ENCODE peak calls at places on chromosomes 5 and 9, in nine cellular contexts. D, P, K, B, E, W, U, J and N are unnamed samples.
A peak's percentile ranks its signal among the peaks of the same experiment; 100 is the strongest.

GRCh38 chr9:102518324-102518723 is 476.8 kb upstream of the CYLC2 start:
- DNase-seq in D (no peak), P (no peak), K (no peak), B (no peak), E (no peak), W (no peak), U (no peak), J (no peak), N (no peak)

GRCh38 chr9:138052322-138052615 is 174.7 kb downstream of the CACNA1B start:
- DNase-seq in D (peak; percentile 3), P (no peak), K (no peak), B (peak; percentile 1), E (no peak), W (peak; percentile 17), U (no peak), J (no peak), N (no peak)

GRCh38 chr9:137757613-137758029 is 120.0 kb upstream of the CACNA1B start:
- DNase-seq in D (no peak), P (peak; percentile 86), K (no peak), B (no peak), E (no peak), W (no peak), U (peak; percentile 26), J (peak; percentile 86), N (peak; percentile 40)

GRCh38 chr5:95284512-95285405 is at the start of gene MCTP1:
- DNase-seq in D (peak; percentile 60), P (peak; percentile 25), K (peak; percentile 15), B (peak; percentile 77), E (peak; percentile 12), W (peak; percentile 23), U (peak; percentile 21), J (no peak), N (peak; percentile 6)

GRCh38 chr5:61486476-61486875 is 154.4 kb downstream of the ZSWIM6 start:
- DNase-seq in D (no peak), P (peak; percentile 50), K (no peak), B (no peak), E (no peak), W (no peak), U (no peak), J (no peak), N (no peak)

GRCh38 chr5:73321757-73322452 is 126.7 kb downstream of the FOXD1 start:
- DNase-seq in D (no peak), P (peak; percentile 100), K (no peak), B (no peak), E (no peak), W (no peak), U (no peak), J (peak; percentile 97), N (peak; percentile 87)

GRCh38 chr9:70791936-70792335 is 329.5 kb downstream of the TRPM3 start:
- DNase-seq in D (no peak), P (no peak), K (no peak), B (peak; percentile 75), E (no peak), W (no peak), U (no peak), J (no peak), N (no peak)

GRCh38 chr5:140556438-140556837 is 835 bp downstream of the SRA1 start:
- DNase-seq in D (peak; percentile 33), P (peak; percentile 62), K (no peak), B (no peak), E (no peak), W (no peak), U (no peak), J (peak; percentile 46), N (peak; percentile 51)

GRCh38 chr5:142783601-142784291 is 13.6 kb downstream of the ARHGAP26 start:
- DNase-seq in D (peak; percentile 76), P (peak; percentile 4), K (peak; percentile 32), B (peak; percentile 43), E (peak; percentile 37), W (no peak), U (no peak), J (no peak), N (peak; percentile 14)

GRCh38 chr5:178357127-178357526 is 124.5 kb upstream of the PHYKPL start:
- DNase-seq in D (peak; percentile 66), P (no peak), K (no peak), B (peak; percentile 86), E (no peak), W (no peak), U (no peak), J (no peak), N (no peak)

GRCh38 chr9:111926421-111926875 is 29.8 kb downstream of the UGCG start:
- DNase-seq in D (no peak), P (peak; percentile 64), K (peak; percentile 31), B (no peak), E (no peak), W (peak; percentile 70), U (no peak), J (peak; percentile 70), N (peak; percentile 74)

GRCh38 chr5:102554092-102554491 is 55.3 kb upstream of the SLCO6A1 start:
- DNase-seq in D (no peak), P (peak; percentile 37), K (no peak), B (peak; percentile 30), E (no peak), W (no peak), U (no peak), J (no peak), N (no peak)

GRCh38 chr9:3855601-3856328 is 330.0 kb upstream of the RFX3 start:
- DNase-seq in D (no peak), P (peak; percentile 29), K (no peak), B (no peak), E (no peak), W (no peak), U (no peak), J (no peak), N (no peak)

GRCh38 chr5:178143901-178144300 is 9.8 kb downstream of the NHP2 start:
- DNase-seq in D (no peak), P (no peak), K (peak; percentile 57), B (no peak), E (peak; percentile 86), W (no peak), U (no peak), J (peak; percentile 59), N (no peak)

GRCh38 chr9:68416891-68417570 is 60.6 kb downstream of the PGM5 start:
- DNase-seq in D (no peak), P (no peak), K (no peak), B (peak; percentile 58), E (no peak), W (no peak), U (peak; percentile 14), J (no peak), N (no peak)

GRCh38 chr5:40736103-40736875 is 19.5 kb downstream of the TTC33 start:
- DNase-seq in D (peak; percentile 32), P (peak; percentile 53), K (no peak), B (peak; percentile 37), E (no peak), W (no peak), U (peak; percentile 63), J (peak; percentile 74), N (peak; percentile 83)

GRCh38 chr9:114538241-114538640 is 33.0 kb upstream of the WHRN start:
- DNase-seq in D (no peak), P (no peak), K (no peak), B (peak; percentile 45), E (no peak), W (peak; percentile 43), U (peak; percentile 70), J (no peak), N (no peak)
- TF ChIP-seq CTCF in D (peak; percentile 17), P (no peak), K (no peak), B (no peak), E (no peak), W (peak; percentile 11), U (peak; percentile 27), J (no peak), N (no peak)

GRCh38 chr5:59591162-59591561 is 302.4 kb downstream of the PDE4D start:
- DNase-seq in D (no peak), P (no peak), K (no peak), B (no peak), E (no peak), W (no peak), U (no peak), J (no peak), N (no peak)

GRCh38 chr5:59584858-59585846 is 308.4 kb downstream of the PDE4D start:
- DNase-seq in D (no peak), P (no peak), K (peak; percentile 60), B (no peak), E (no peak), W (peak; percentile 34), U (no peak), J (no peak), N (no peak)

GRCh38 chr5:59588922-59589321 is 304.6 kb downstream of the PDE4D start:
- DNase-seq in D (no peak), P (peak; percentile 83), K (no peak), B (no peak), E (no peak), W (no peak), U (peak; percentile 59), J (no peak), N (peak; percentile 46)

GRCh38 chr5:59586811-59587340 is 306.6 kb downstream of the PDE4D start:
- DNase-seq in D (no peak), P (peak; percentile 27), K (no peak), B (no peak), E (no peak), W (no peak), U (no peak), J (no peak), N (no peak)

DNA sequence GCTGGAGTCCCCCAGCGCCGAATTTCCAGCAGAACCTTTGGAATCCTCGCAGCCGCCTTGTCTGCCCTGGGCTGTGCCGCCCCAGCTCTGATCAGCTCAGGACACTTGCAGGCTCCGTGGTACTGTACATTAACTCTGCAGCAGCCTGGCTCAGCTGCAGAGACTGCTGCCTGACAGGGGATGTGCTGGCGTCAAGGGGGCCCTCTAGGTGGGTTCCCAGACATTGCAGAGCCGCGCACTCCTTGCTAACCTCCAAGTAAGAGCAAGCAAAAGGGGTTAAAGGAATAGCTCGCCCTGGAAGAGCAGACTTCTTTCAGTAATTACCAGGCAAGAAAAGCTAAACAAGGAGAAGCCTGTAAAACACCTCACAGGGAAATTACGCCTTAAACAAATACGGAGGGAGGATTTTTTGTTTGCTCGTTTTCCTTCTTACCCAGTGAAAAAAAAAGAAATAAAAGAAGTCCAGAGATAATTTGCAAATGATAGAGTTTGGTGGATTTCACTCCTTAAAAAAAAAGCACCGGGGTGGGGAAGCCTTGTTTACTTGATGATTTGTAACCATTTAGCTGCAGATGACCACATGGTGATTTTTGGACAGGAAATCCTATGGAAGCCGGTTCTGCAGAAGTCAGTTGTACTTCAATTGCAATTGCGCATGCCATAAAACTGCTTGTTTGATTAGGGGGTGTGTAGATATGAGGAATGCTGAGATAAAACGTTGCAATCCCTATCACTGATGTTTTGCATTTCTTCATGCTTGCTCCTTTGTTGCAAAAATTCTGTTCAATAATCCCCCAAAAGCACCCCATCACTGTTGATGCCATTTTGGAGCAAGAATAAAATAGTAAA is 305.8 kb downstream of the PDE4D start:
- DNase-seq in D (peak; percentile 77), P (peak; percentile 87), K (peak; percentile 78), B (peak; percentile 91), E (peak; percentile 44), W (peak; percentile 63), U (peak; percentile 92), J (peak; percentile 52), N (peak; percentile 73)
- H3K4me3 ChIP-seq in D (peak overlapping the region; percentile 43), P (peak overlapping the region; percentile 43), K (peak overlapping the region; percentile 77), B (peak overlapping the region; percentile 24), E (peak overlapping the region; percentile 24), W (peak overlapping the region; percentile 46), U (peak overlapping the region; percentile 63), J (no peak overlapping the region), N (peak overlapping the region; percentile 25)

GRCh38 chr5:128213340-128213739 is 129.8 kb downstream of the SLC12A2 start:
- DNase-seq in D (peak; percentile 31), P (peak; percentile 58), K (no peak), B (peak; percentile 80), E (peak; percentile 35), W (no peak), U (peak; percentile 75), J (peak; percentile 77), N (peak; percentile 84)
- TF ChIP-seq CTCF in D (peak; percentile 86), P (peak; percentile 83), K (peak; percentile 82), B (peak; percentile 92), E (no peak), W (peak; percentile 69), U (peak; percentile 96), J (peak; percentile 92), N (peak; percentile 73)

GRCh38 chr9:34124923-34125322 is 1.6 kb downstream of the DCAF12 start:
- DNase-seq in D (no peak), P (no peak), K (no peak), B (no peak), E (no peak), W (peak; percentile 58), U (no peak), J (no peak), N (peak; percentile 20)
- H3K4me3 ChIP-seq in D (peak overlapping the region; percentile 93), P (peak overlapping the region; percentile 100), K (peak overlapping the region; percentile 83), B (peak overlapping the region; percentile 87), E (peak overlapping the region; percentile 86), W (peak overlapping the region; percentile 88), U (peak overlapping the region; percentile 69), J (peak overlapping the region; percentile 64), N (peak overlapping the region; percentile 11)